ENCODE peak calls at places on chromosomes 1 and 21, in eight cellular contexts. One of them, this sample, is unnamed.

GRCh38 chr1:8567146-8567545 is 249.2 kb downstream of the SLC45A1 start:
- DNase-seq in stimulated activated CD8-positive, alpha-beta memory T cell treated with anti-CD3 and anti-CD28 coated beads, Interleukin-7, amount 100 ng/mL, for 4 hours: no peak
- DNase-seq in cardiac fibroblast: no peak
- DNase-seq in activated T-cell treated with anti-CD3 and anti-CD28 coated beads, Interleukin-2, amount 50 U/mL, for 1 hour: no peak
- DNase-seq in islet precursor cell: no peak
- DNase-seq in smooth muscle cell of the brain vasculature: no peak
- DNase-seq in T-helper 9 cell: no peak
- DNase-seq in hepatocyte: no peak
- DNase-seq in this sample: no peak

GRCh38 chr21:45410151-45410864 is 5.3 kb downstream of the COL18A1 start:
- DNase-seq in stimulated activated CD8-positive, alpha-beta memory T cell treated with anti-CD3 and anti-CD28 coated beads, Interleukin-7, amount 100 ng/mL, for 4 hours: no peak
- DNase-seq in cardiac fibroblast: no peak
- DNase-seq in activated T-cell treated with anti-CD3 and anti-CD28 coated beads, Interleukin-2, amount 50 U/mL, for 1 hour: no peak
- DNase-seq in islet precursor cell: peak; percentile 43
- DNase-seq in smooth muscle cell of the brain vasculature: no peak
- DNase-seq in T-helper 9 cell: no peak
- DNase-seq in hepatocyte: no peak
- DNase-seq in this sample: peak; percentile 58

GRCh38 chr21:40925481-40925880 is 78.5 kb upstream of the DSCAM start:
- DNase-seq in stimulated activated CD8-positive, alpha-beta memory T cell treated with anti-CD3 and anti-CD28 coated beads, Interleukin-7, amount 100 ng/mL, for 4 hours: no peak
- DNase-seq in cardiac fibroblast: no peak
- DNase-seq in activated T-cell treated with anti-CD3 and anti-CD28 coated beads, Interleukin-2, amount 50 U/mL, for 1 hour: no peak
- DNase-seq in islet precursor cell: no peak
- DNase-seq in smooth muscle cell of the brain vasculature: no peak
- DNase-seq in T-helper 9 cell: no peak
- DNase-seq in hepatocyte: no peak
- DNase-seq in this sample: no peak

GRCh38 chr1:72060466-72060865 is 221.9 kb downstream of the NEGR1 start:
- DNase-seq in stimulated activated CD8-positive, alpha-beta memory T cell treated with anti-CD3 and anti-CD28 coated beads, Interleukin-7, amount 100 ng/mL, for 4 hours: no peak
- DNase-seq in cardiac fibroblast: no peak
- DNase-seq in activated T-cell treated with anti-CD3 and anti-CD28 coated beads, Interleukin-2, amount 50 U/mL, for 1 hour: no peak
- DNase-seq in islet precursor cell: no peak
- DNase-seq in smooth muscle cell of the brain vasculature: no peak
- DNase-seq in T-helper 9 cell: no peak
- DNase-seq in hepatocyte: no peak
- DNase-seq in this sample: no peak

GRCh38 chr1:213281610-213282316 is 230.7 kb downstream of the RPS6KC1 start:
- DNase-seq in stimulated activated CD8-positive, alpha-beta memory T cell treated with anti-CD3 and anti-CD28 coated beads, Interleukin-7, amount 100 ng/mL, for 4 hours: no peak
- DNase-seq in cardiac fibroblast: no peak
- DNase-seq in activated T-cell treated with anti-CD3 and anti-CD28 coated beads, Interleukin-2, amount 50 U/mL, for 1 hour: no peak
- DNase-seq in islet precursor cell: no peak
- DNase-seq in smooth muscle cell of the brain vasculature: no peak
- DNase-seq in T-helper 9 cell: no peak
- DNase-seq in hepatocyte: no peak
- DNase-seq in this sample: no peak

GRCh38 chr1:111453706-111454105 is 4.4 kb downstream of the ATP5PB start:
- DNase-seq in stimulated activated CD8-positive, alpha-beta memory T cell treated with anti-CD3 and anti-CD28 coated beads, Interleukin-7, amount 100 ng/mL, for 4 hours: no peak
- DNase-seq in cardiac fibroblast: no peak
- DNase-seq in activated T-cell treated with anti-CD3 and anti-CD28 coated beads, Interleukin-2, amount 50 U/mL, for 1 hour: no peak
- DNase-seq in islet precursor cell: no peak
- DNase-seq in smooth muscle cell of the brain vasculature: no peak
- DNase-seq in T-helper 9 cell: no peak
- DNase-seq in hepatocyte: no peak
- DNase-seq in this sample: no peak

GRCh38 chr1:159197767-159198557 is 6.7 kb upstream of the ACKR1 start:
- DNase-seq in stimulated activated CD8-positive, alpha-beta memory T cell treated with anti-CD3 and anti-CD28 coated beads, Interleukin-7, amount 100 ng/mL, for 4 hours: no peak
- DNase-seq in cardiac fibroblast: peak; percentile 86
- DNase-seq in activated T-cell treated with anti-CD3 and anti-CD28 coated beads, Interleukin-2, amount 50 U/mL, for 1 hour: peak; percentile 24
- DNase-seq in islet precursor cell: peak; percentile 89
- DNase-seq in smooth muscle cell of the brain vasculature: peak; percentile 35
- DNase-seq in T-helper 9 cell: no peak
- DNase-seq in hepatocyte: peak; percentile 88
- DNase-seq in this sample: no peak

GRCh38 chr1:232589809-232590741 is 39.9 kb downstream of the SIPA1L2 start:
- DNase-seq in stimulated activated CD8-positive, alpha-beta memory T cell treated with anti-CD3 and anti-CD28 coated beads, Interleukin-7, amount 100 ng/mL, for 4 hours: no peak
- DNase-seq in cardiac fibroblast: peak; percentile 80
- DNase-seq in activated T-cell treated with anti-CD3 and anti-CD28 coated beads, Interleukin-2, amount 50 U/mL, for 1 hour: no peak
- DNase-seq in islet precursor cell: peak; percentile 83
- DNase-seq in smooth muscle cell of the brain vasculature: no peak
- DNase-seq in T-helper 9 cell: no peak
- DNase-seq in hepatocyte: no peak
- DNase-seq in this sample: no peak

GRCh38 chr1:2314297-2314802 is 77.0 kb downstream of the MORN1 start:
- DNase-seq in stimulated activated CD8-positive, alpha-beta memory T cell treated with anti-CD3 and anti-CD28 coated beads, Interleukin-7, amount 100 ng/mL, for 4 hours: no peak
- DNase-seq in cardiac fibroblast: peak; percentile 81
- DNase-seq in activated T-cell treated with anti-CD3 and anti-CD28 coated beads, Interleukin-2, amount 50 U/mL, for 1 hour: no peak
- DNase-seq in islet precursor cell: peak; percentile 91
- DNase-seq in smooth muscle cell of the brain vasculature: no peak
- DNase-seq in T-helper 9 cell: no peak
- DNase-seq in hepatocyte: peak; percentile 94
- DNase-seq in this sample: peak; percentile 84

GRCh38 chr1:45299981-45300668 is 26.6 kb upstream of the HPDL start:
- DNase-seq in stimulated activated CD8-positive, alpha-beta memory T cell treated with anti-CD3 and anti-CD28 coated beads, Interleukin-7, amount 100 ng/mL, for 4 hours: peak; percentile 15
- DNase-seq in cardiac fibroblast: peak; percentile 89
- DNase-seq in activated T-cell treated with anti-CD3 and anti-CD28 coated beads, Interleukin-2, amount 50 U/mL, for 1 hour: peak; percentile 30
- DNase-seq in islet precursor cell: peak; percentile 70
- DNase-seq in smooth muscle cell of the brain vasculature: peak; percentile 56
- DNase-seq in T-helper 9 cell: no peak
- DNase-seq in hepatocyte: peak; percentile 82
- DNase-seq in this sample: no peak